ENCODE peak calls at places on chromosomes 13 and 19, in eight cellular contexts. One of them, this sample, is unnamed.

GRCh38 chr19:42693760-42694350 is 46.4 kb downstream of the PSG3 start:
- DNase-seq in upper lobe of right lung: no peak
- DNase-seq in Panc1: no peak
- DNase-seq in tibial nerve: no peak
- DNase-seq in mammary epithelial cell: peak; percentile 43
- DNase-seq in CD4-positive, alpha-beta T cell: no peak
- DNase-seq in uterus: no peak
- DNase-seq in cardiac muscle cell: peak; percentile 50
- DNase-seq in this sample: peak; percentile 81

GRCh38 chr19:12670159-12670928 is 3.7 kb downstream of the WDR83 start:
- DNase-seq in upper lobe of right lung: no peak
- DNase-seq in Panc1: no peak
- DNase-seq in tibial nerve: no peak
- DNase-seq in mammary epithelial cell: no peak
- DNase-seq in CD4-positive, alpha-beta T cell: no peak
- DNase-seq in uterus: no peak
- DNase-seq in cardiac muscle cell: no peak
- DNase-seq in this sample: no peak

GRCh38 chr19:5977222-5977784 is 637 bp downstream of the RANBP3 start:
- DNase-seq in upper lobe of right lung: no peak
- DNase-seq in Panc1: no peak
- DNase-seq in tibial nerve: no peak
- DNase-seq in mammary epithelial cell: no peak
- DNase-seq in CD4-positive, alpha-beta T cell: no peak
- DNase-seq in uterus: no peak
- DNase-seq in cardiac muscle cell: no peak
- DNase-seq in this sample: no peak

GRCh38 chr13:95660981-95661581 is 15.9 kb upstream of the DNAJC3 start:
- DNase-seq in upper lobe of right lung: no peak
- DNase-seq in Panc1: no peak
- DNase-seq in tibial nerve: no peak
- DNase-seq in mammary epithelial cell: peak; percentile 24
- DNase-seq in CD4-positive, alpha-beta T cell: no peak
- DNase-seq in uterus: no peak
- DNase-seq in cardiac muscle cell: peak; percentile 68
- DNase-seq in this sample: peak; percentile 45

GRCh38 chr13:36815069-36815468 is 4.0 kb upstream of the RFXAP start:
- DNase-seq in upper lobe of right lung: no peak
- DNase-seq in Panc1: no peak
- DNase-seq in tibial nerve: no peak
- DNase-seq in mammary epithelial cell: no peak
- DNase-seq in CD4-positive, alpha-beta T cell: no peak
- DNase-seq in uterus: no peak
- DNase-seq in cardiac muscle cell: no peak
- DNase-seq in this sample: no peak

GRCh38 chr13:37009692-37010091 is 9.1 kb downstream of the EXOSC8 start:
- DNase-seq in upper lobe of right lung: no peak
- DNase-seq in Panc1: no peak
- DNase-seq in tibial nerve: no peak
- DNase-seq in mammary epithelial cell: no peak
- DNase-seq in CD4-positive, alpha-beta T cell: no peak
- DNase-seq in uterus: no peak
- DNase-seq in cardiac muscle cell: no peak
- DNase-seq in this sample: no peak

GRCh38 chr19:17766543-17767131 is 15.4 kb downstream of the FCHO1 start:
- DNase-seq in upper lobe of right lung: peak; percentile 92
- DNase-seq in Panc1: no peak
- DNase-seq in tibial nerve: peak; percentile 77
- DNase-seq in mammary epithelial cell: peak; percentile 68
- DNase-seq in CD4-positive, alpha-beta T cell: peak; percentile 30
- DNase-seq in uterus: peak; percentile 44
- DNase-seq in cardiac muscle cell: peak; percentile 92
- DNase-seq in this sample: peak; percentile 71

GRCh38 chr13:27638521-27638920 is 16.8 kb downstream of the POLR1D start:
- DNase-seq in upper lobe of right lung: no peak
- DNase-seq in Panc1: no peak
- DNase-seq in tibial nerve: no peak
- DNase-seq in mammary epithelial cell: no peak
- DNase-seq in CD4-positive, alpha-beta T cell: no peak
- DNase-seq in uterus: peak; percentile 24
- DNase-seq in cardiac muscle cell: peak; percentile 28
- DNase-seq in this sample: no peak

GRCh38 chr13:102555914-102556553 is 40.8 kb upstream of the TPP2 start:
- DNase-seq in upper lobe of right lung: no peak
- DNase-seq in Panc1: peak; percentile 20
- DNase-seq in tibial nerve: no peak
- DNase-seq in mammary epithelial cell: peak; percentile 59
- DNase-seq in CD4-positive, alpha-beta T cell: no peak
- DNase-seq in uterus: no peak
- DNase-seq in cardiac muscle cell: peak; percentile 47
- DNase-seq in this sample: peak; percentile 45

GRCh38 chr19:47110521-47111080 is 3.0 kb downstream of the ZC3H4 start:
- DNase-seq in upper lobe of right lung: no peak
- DNase-seq in Panc1: no peak
- DNase-seq in tibial nerve: no peak
- DNase-seq in mammary epithelial cell: peak; percentile 24
- DNase-seq in CD4-positive, alpha-beta T cell: peak; percentile 26
- DNase-seq in uterus: no peak
- DNase-seq in cardiac muscle cell: no peak
- DNase-seq in this sample: no peak

GRCh38 chr13:51626749-51627148 is 42.5 kb downstream of the WDFY2 start:
- DNase-seq in upper lobe of right lung: no peak
- DNase-seq in Panc1: no peak
- DNase-seq in tibial nerve: no peak
- DNase-seq in mammary epithelial cell: peak; percentile 40
- DNase-seq in CD4-positive, alpha-beta T cell: no peak
- DNase-seq in uterus: no peak
- DNase-seq in cardiac muscle cell: no peak
- DNase-seq in this sample: no peak

GRCh38 chr13:109191422-109191821 is 562.0 kb downstream of the MYO16 start:
- DNase-seq in upper lobe of right lung: no peak
- DNase-seq in Panc1: no peak
- DNase-seq in tibial nerve: no peak
- DNase-seq in mammary epithelial cell: no peak
- DNase-seq in CD4-positive, alpha-beta T cell: no peak
- DNase-seq in uterus: no peak
- DNase-seq in cardiac muscle cell: peak; percentile 26
- DNase-seq in this sample: no peak

GRCh38 chr19:52734340-52734892 is 428 bp downstream of the ZNF611 start:
- DNase-seq in upper lobe of right lung: no peak
- DNase-seq in Panc1: no peak
- DNase-seq in tibial nerve: no peak
- DNase-seq in mammary epithelial cell: peak; percentile 5
- DNase-seq in CD4-positive, alpha-beta T cell: no peak
- DNase-seq in uterus: peak; percentile 22
- DNase-seq in cardiac muscle cell: peak; percentile 9
- DNase-seq in this sample: peak; percentile 20

GRCh38 chr13:43804461-43805070 is 17.8 kb upstream of the ENOX1 start:
- DNase-seq in upper lobe of right lung: no peak
- DNase-seq in Panc1: peak; percentile 30
- DNase-seq in tibial nerve: peak; percentile 81
- DNase-seq in mammary epithelial cell: peak; percentile 64
- DNase-seq in CD4-positive, alpha-beta T cell: no peak
- DNase-seq in uterus: no peak
- DNase-seq in cardiac muscle cell: peak; percentile 85
- DNase-seq in this sample: peak; percentile 46

GRCh38 chr19:1840541-1841115 is 7.7 kb downstream of the REXO1 start:
- DNase-seq in upper lobe of right lung: no peak
- DNase-seq in Panc1: no peak
- DNase-seq in tibial nerve: no peak
- DNase-seq in mammary epithelial cell: no peak
- DNase-seq in CD4-positive, alpha-beta T cell: no peak
- DNase-seq in uterus: no peak
- DNase-seq in cardiac muscle cell: peak; percentile 34
- DNase-seq in this sample: no peak

GRCh38 chr19:15332311-15332996 is at the start of gene BRD4:
- DNase-seq in upper lobe of right lung: peak; percentile 90
- DNase-seq in Panc1: no peak
- DNase-seq in tibial nerve: peak; percentile 47
- DNase-seq in mammary epithelial cell: peak; percentile 35
- DNase-seq in CD4-positive, alpha-beta T cell: peak; percentile 63
- DNase-seq in uterus: peak; percentile 65
- DNase-seq in cardiac muscle cell: peak; percentile 65
- DNase-seq in this sample: peak; percentile 92

GRCh38 chr13:95191821-95192220 is 109.4 kb downstream of the ABCC4 start:
- DNase-seq in upper lobe of right lung: peak; percentile 88
- DNase-seq in Panc1: peak; percentile 43
- DNase-seq in tibial nerve: peak; percentile 63
- DNase-seq in mammary epithelial cell: peak; percentile 31
- DNase-seq in CD4-positive, alpha-beta T cell: peak; percentile 36
- DNase-seq in uterus: peak; percentile 28
- DNase-seq in cardiac muscle cell: peak; percentile 89
- DNase-seq in this sample: peak; percentile 55

GRCh38 chr19:43658001-43658400 is 12.0 kb downstream of the PLAUR start:
- DNase-seq in upper lobe of right lung: no peak
- DNase-seq in Panc1: no peak
- DNase-seq in tibial nerve: no peak
- DNase-seq in mammary epithelial cell: no peak
- DNase-seq in CD4-positive, alpha-beta T cell: no peak
- DNase-seq in uterus: no peak
- DNase-seq in cardiac muscle cell: no peak
- DNase-seq in this sample: no peak

GRCh38 chr13:74771964-74772363 is 637.8 kb upstream of the KLF12 start:
- DNase-seq in upper lobe of right lung: no peak
- DNase-seq in Panc1: no peak
- DNase-seq in tibial nerve: no peak
- DNase-seq in mammary epithelial cell: peak; percentile 80
- DNase-seq in CD4-positive, alpha-beta T cell: no peak
- DNase-seq in uterus: no peak
- DNase-seq in cardiac muscle cell: peak; percentile 77
- DNase-seq in this sample: peak; percentile 25

DNA sequence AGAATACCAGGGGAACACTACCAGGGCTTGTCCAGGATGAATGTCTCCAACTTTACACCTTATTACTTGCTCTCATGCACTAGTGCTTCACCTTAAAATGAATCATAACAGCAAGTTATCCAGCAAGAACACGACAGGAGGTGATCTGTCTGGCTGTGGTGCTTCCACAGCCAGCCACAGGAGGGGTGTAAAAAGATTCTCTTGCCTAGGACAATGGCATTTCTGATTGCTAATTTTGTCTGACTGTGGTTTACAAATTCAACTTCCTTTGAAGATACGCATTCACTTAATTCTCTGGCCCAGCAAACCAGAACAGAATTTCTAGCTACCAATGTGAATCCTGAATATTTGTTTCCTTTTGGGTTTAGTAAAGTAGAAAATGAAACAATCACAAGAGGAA is 23.1 kb upstream of the COG3 start:
- DNase-seq in upper lobe of right lung: no peak
- DNase-seq in Panc1: no peak
- DNase-seq in tibial nerve: no peak
- DNase-seq in mammary epithelial cell: peak; percentile 79
- DNase-seq in CD4-positive, alpha-beta T cell: no peak
- DNase-seq in uterus: no peak
- DNase-seq in cardiac muscle cell: peak; percentile 20
- DNase-seq in this sample: peak; percentile 32
- TF ChIP-seq CTCF in upper lobe of right lung: no peak
- TF ChIP-seq CTCF in Panc1: no peak
- TF ChIP-seq CTCF in tibial nerve: no peak
- TF ChIP-seq CTCF in mammary epithelial cell: peak; percentile 45
- TF ChIP-seq CTCF in CD4-positive, alpha-beta T cell: no peak
- TF ChIP-seq CTCF in uterus: no peak
- TF ChIP-seq CTCF in cardiac muscle cell: peak; percentile 12
- TF ChIP-seq CTCF in this sample: no peak

DNA sequence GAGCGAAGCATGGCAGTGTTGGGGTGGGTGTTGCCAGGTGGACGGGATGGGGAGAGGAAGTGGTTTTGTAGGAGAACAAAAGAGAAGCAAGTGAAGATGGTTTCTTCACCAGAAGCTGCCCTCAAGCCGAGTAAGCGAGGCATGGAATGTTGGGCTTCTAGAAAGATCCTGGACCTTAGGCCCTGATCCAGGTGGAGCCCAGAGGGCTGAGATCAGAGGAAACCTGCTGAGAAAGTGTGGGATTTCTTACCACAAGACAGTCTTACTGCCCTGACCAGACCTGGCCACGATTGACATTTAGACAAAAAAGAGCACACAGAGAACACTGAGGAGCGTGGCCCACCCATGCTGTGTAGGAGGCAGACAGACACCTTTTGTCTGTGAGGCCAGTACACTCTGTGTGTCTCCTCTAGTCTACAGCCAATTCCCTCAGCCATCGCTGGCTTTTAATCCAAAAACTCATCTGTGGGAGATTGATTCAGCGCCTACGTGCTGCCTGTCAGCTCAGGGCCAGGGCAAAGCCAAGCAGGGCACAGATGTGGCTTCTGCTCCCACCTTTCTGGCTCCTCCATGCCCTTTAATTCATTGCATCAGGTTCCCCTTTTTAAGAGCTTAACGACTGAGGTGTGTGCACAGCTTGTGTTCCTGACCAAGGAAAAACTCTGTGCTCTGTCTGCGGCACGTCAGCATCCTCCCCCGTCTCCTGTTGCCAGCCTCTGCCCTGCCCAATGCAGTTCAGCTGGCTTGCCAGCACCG is 123.3 kb downstream of the AKAP11 start:
- DNase-seq in upper lobe of right lung: no peak
- DNase-seq in Panc1: no peak
- DNase-seq in tibial nerve: no peak
- DNase-seq in mammary epithelial cell: no peak
- DNase-seq in CD4-positive, alpha-beta T cell: no peak
- DNase-seq in uterus: no peak
- DNase-seq in cardiac muscle cell: no peak
- DNase-seq in this sample: no peak
- H3K27ac ChIP-seq in upper lobe of right lung: no peak overlapping the region
- H3K27ac ChIP-seq in Panc1: no peak overlapping the region
- H3K27ac ChIP-seq in tibial nerve: no peak overlapping the region
- H3K27ac ChIP-seq in mammary epithelial cell: no peak overlapping the region
- H3K27ac ChIP-seq in CD4-positive, alpha-beta T cell: no peak overlapping the region
- H3K27ac ChIP-seq in uterus: no peak overlapping the region
- H3K27ac ChIP-seq in cardiac muscle cell: no peak overlapping the region
- H3K27ac ChIP-seq in this sample: no peak overlapping the region

DNA sequence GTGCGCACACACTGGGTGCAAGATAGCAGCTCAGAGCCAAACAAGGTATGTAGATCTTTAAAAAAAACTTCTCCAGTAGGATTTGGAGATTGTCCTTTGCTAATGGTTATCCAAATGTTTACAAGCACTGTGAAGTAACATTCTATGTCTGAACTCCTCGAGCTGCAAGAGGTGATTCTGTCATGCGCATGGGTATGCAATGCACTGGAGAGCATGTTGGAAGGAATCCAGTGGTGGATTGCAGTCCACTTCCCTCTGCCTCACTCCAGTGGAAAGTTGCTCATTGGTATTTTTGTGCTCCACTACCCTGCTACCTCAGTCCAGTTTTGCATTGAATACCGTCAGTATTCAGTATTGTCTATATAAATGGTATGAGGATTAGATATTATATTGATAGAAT is 132.1 kb downstream of the ATP8A2 start:
- DNase-seq in upper lobe of right lung: no peak
- DNase-seq in Panc1: no peak
- DNase-seq in tibial nerve: no peak
- DNase-seq in mammary epithelial cell: no peak
- DNase-seq in CD4-positive, alpha-beta T cell: no peak
- DNase-seq in uterus: no peak
- DNase-seq in cardiac muscle cell: no peak
- DNase-seq in this sample: no peak
- TF ChIP-seq CTCF in upper lobe of right lung: no peak
- TF ChIP-seq CTCF in Panc1: no peak
- TF ChIP-seq CTCF in tibial nerve: no peak
- TF ChIP-seq CTCF in mammary epithelial cell: no peak
- TF ChIP-seq CTCF in CD4-positive, alpha-beta T cell: no peak
- TF ChIP-seq CTCF in uterus: no peak
- TF ChIP-seq CTCF in cardiac muscle cell: no peak
- TF ChIP-seq CTCF in this sample: no peak

GRCh38 chr19:41308450-41309224 is 1.3 kb upstream of the CCDC97 start:
- DNase-seq in upper lobe of right lung: peak; percentile 93
- DNase-seq in Panc1: peak; percentile 68
- DNase-seq in tibial nerve: peak; percentile 100
- DNase-seq in mammary epithelial cell: peak; percentile 73
- DNase-seq in CD4-positive, alpha-beta T cell: peak; percentile 85
- DNase-seq in uterus: peak; percentile 95
- DNase-seq in cardiac muscle cell: peak; percentile 94
- DNase-seq in this sample: peak; percentile 79
- H3K27ac ChIP-seq in upper lobe of right lung: peak overlapping the region; percentile 96
- H3K27ac ChIP-seq in Panc1: peak overlapping the region; percentile 89
- H3K27ac ChIP-seq in tibial nerve: peak overlapping the region; percentile 99
- H3K27ac ChIP-seq in mammary epithelial cell: peak overlapping the region; percentile 55
- H3K27ac ChIP-seq in CD4-positive, alpha-beta T cell: peak overlapping the region; percentile 97
- H3K27ac ChIP-seq in uterus: peak overlapping the region; percentile 90
- H3K27ac ChIP-seq in cardiac muscle cell: peak overlapping the region; percentile 99
- H3K27ac ChIP-seq in this sample: peak overlapping the region; percentile 97

This sample was measured in RWPE1.